ENCODE peak calls at places on chromosome 14, in four cellular contexts. One of them, this sample, is unnamed.

GRCh38 chr14:89543420-89543790 is 126.4 kb upstream of the FOXN3 start:
- DNase-seq in HS-5: no peak
- DNase-seq in DMS 273 treated with DMSO at 0.1 percent for 48 hours: no peak
- DNase-seq in NCI-H510A: no peak
- DNase-seq in this sample: no peak

GRCh38 chr14:74763803-74764531 is 851 bp downstream of the YLPM1 start:
- DNase-seq in HS-5: no peak
- DNase-seq in DMS 273 treated with DMSO at 0.1 percent for 48 hours: no peak
- DNase-seq in NCI-H510A: no peak
- DNase-seq in this sample: no peak

GRCh38 chr14:104515811-104516780 is 63.5 kb upstream of the C14orf180 start:
- DNase-seq in HS-5: no peak
- DNase-seq in DMS 273 treated with DMSO at 0.1 percent for 48 hours: no peak
- DNase-seq in NCI-H510A: no peak
- DNase-seq in this sample: no peak

GRCh38 chr14:33068626-33069025 is 129.9 kb downstream of the NPAS3 start:
- DNase-seq in HS-5: no peak
- DNase-seq in DMS 273 treated with DMSO at 0.1 percent for 48 hours: no peak
- DNase-seq in NCI-H510A: no peak
- DNase-seq in this sample: no peak

GRCh38 chr14:35858521-35859209 is 32.5 kb downstream of the BRMS1L start:
- DNase-seq in HS-5: peak
- DNase-seq in DMS 273 treated with DMSO at 0.1 percent for 48 hours: no peak
- DNase-seq in NCI-H510A: no peak
- DNase-seq in this sample: no peak

GRCh38 chr14:31196839-31197477 is 10.6 kb downstream of the HECTD1 start:
- DNase-seq in HS-5: no peak
- DNase-seq in DMS 273 treated with DMSO at 0.1 percent for 48 hours: no peak
- DNase-seq in NCI-H510A: no peak
- DNase-seq in this sample: no peak

GRCh38 chr14:30573203-30573814 is 14.4 kb downstream of the G2E3 start:
- DNase-seq in HS-5: no peak
- DNase-seq in DMS 273 treated with DMSO at 0.1 percent for 48 hours: no peak
- DNase-seq in NCI-H510A: no peak
- DNase-seq in this sample: no peak

GRCh38 chr14:90061849-90062794 is at the start of gene KCNK13:
- DNase-seq in HS-5: no peak
- DNase-seq in DMS 273 treated with DMSO at 0.1 percent for 48 hours: no peak
- DNase-seq in NCI-H510A: peak
- DNase-seq in this sample: no peak

GRCh38 chr14:54622189-54622958 is 55.4 kb downstream of the SAMD4A start:
- DNase-seq in HS-5: no peak
- DNase-seq in DMS 273 treated with DMSO at 0.1 percent for 48 hours: no peak
- DNase-seq in NCI-H510A: no peak
- DNase-seq in this sample: no peak

GRCh38 chr14:60169722-60170121 is 4.5 kb upstream of the DHRS7 start:
- DNase-seq in HS-5: no peak
- DNase-seq in DMS 273 treated with DMSO at 0.1 percent for 48 hours: no peak
- DNase-seq in NCI-H510A: no peak
- DNase-seq in this sample: no peak

GRCh38 chr14:99726538-99727095 is 42.5 kb downstream of the CYP46A1 start:
- DNase-seq in HS-5: no peak
- DNase-seq in DMS 273 treated with DMSO at 0.1 percent for 48 hours: no peak
- DNase-seq in NCI-H510A: no peak
- DNase-seq in this sample: no peak

GRCh38 chr14:63867926-63868921 is 15.4 kb downstream of the SYNE2 start:
- DNase-seq in HS-5: no peak
- DNase-seq in DMS 273 treated with DMSO at 0.1 percent for 48 hours: no peak
- DNase-seq in NCI-H510A: no peak
- DNase-seq in this sample: no peak

GRCh38 chr14:58702466-58703148 is 64.8 kb downstream of the DACT1 start:
- DNase-seq in HS-5: no peak
- DNase-seq in DMS 273 treated with DMSO at 0.1 percent for 48 hours: no peak
- DNase-seq in NCI-H510A: no peak
- DNase-seq in this sample: no peak

GRCh38 chr14:45810152-45810872 is 557.3 kb upstream of the MIS18BP1 start:
- DNase-seq in HS-5: no peak
- DNase-seq in DMS 273 treated with DMSO at 0.1 percent for 48 hours: no peak
- DNase-seq in NCI-H510A: no peak
- DNase-seq in this sample: no peak

GRCh38 chr14:38339704-38340103 is 83.8 kb upstream of the CLEC14A start:
- DNase-seq in HS-5: peak
- DNase-seq in DMS 273 treated with DMSO at 0.1 percent for 48 hours: no peak
- DNase-seq in NCI-H510A: no peak
- DNase-seq in this sample: no peak

GRCh38 chr14:21494902-21495762 is 16.0 kb downstream of the METTL3 start:
- DNase-seq in HS-5: no peak
- DNase-seq in DMS 273 treated with DMSO at 0.1 percent for 48 hours: no peak
- DNase-seq in NCI-H510A: no peak
- DNase-seq in this sample: no peak

GRCh38 chr14:102314242-102315011 is 5.1 kb upstream of the ZNF839 start:
- DNase-seq in HS-5: no peak
- DNase-seq in DMS 273 treated with DMSO at 0.1 percent for 48 hours: peak
- DNase-seq in NCI-H510A: peak
- DNase-seq in this sample: peak

GRCh38 chr14:32588448-32589320 is 259.6 kb downstream of the AKAP6 start:
- DNase-seq in HS-5: no peak
- DNase-seq in DMS 273 treated with DMSO at 0.1 percent for 48 hours: no peak
- DNase-seq in NCI-H510A: no peak
- DNase-seq in this sample: peak

GRCh38 chr14:38808734-38809455 is 294.1 kb downstream of the SEC23A start:
- DNase-seq in HS-5: no peak
- DNase-seq in DMS 273 treated with DMSO at 0.1 percent for 48 hours: no peak
- DNase-seq in NCI-H510A: no peak
- DNase-seq in this sample: no peak

GRCh38 chr14:60965402-60965801 is 15.5 kb downstream of the TRMT5 start:
- DNase-seq in HS-5: no peak
- DNase-seq in DMS 273 treated with DMSO at 0.1 percent for 48 hours: no peak
- DNase-seq in NCI-H510A: no peak
- DNase-seq in this sample: no peak

GRCh38 chr14:33184587-33184986 is 245.9 kb downstream of the NPAS3 start:
- DNase-seq in HS-5: no peak
- DNase-seq in DMS 273 treated with DMSO at 0.1 percent for 48 hours: no peak
- DNase-seq in NCI-H510A: no peak
- DNase-seq in this sample: no peak

GRCh38 chr14:44846232-44846824 is 115.4 kb downstream of the KLHL28 start:
- DNase-seq in HS-5: no peak
- DNase-seq in DMS 273 treated with DMSO at 0.1 percent for 48 hours: no peak
- DNase-seq in NCI-H510A: no peak
- DNase-seq in this sample: no peak

GRCh38 chr14:26966942-26967341 is 369.1 kb upstream of the NOVA1 start:
- DNase-seq in HS-5: no peak
- DNase-seq in DMS 273 treated with DMSO at 0.1 percent for 48 hours: no peak
- DNase-seq in NCI-H510A: no peak
- DNase-seq in this sample: no peak

GRCh38 chr14:90758959-90759358 is 57.3 kb downstream of the TTC7B start:
- DNase-seq in HS-5: no peak
- DNase-seq in DMS 273 treated with DMSO at 0.1 percent for 48 hours: no peak
- DNase-seq in NCI-H510A: no peak
- DNase-seq in this sample: no peak

GRCh38 chr14:75522224-75522764 is at the start of gene BATF:
- DNase-seq in HS-5: no peak
- DNase-seq in DMS 273 treated with DMSO at 0.1 percent for 48 hours: no peak
- DNase-seq in NCI-H510A: no peak
- DNase-seq in this sample: no peak

GRCh38 chr14:24367506-24368214 is at the start of gene NFATC4:
- DNase-seq in HS-5: peak
- DNase-seq in DMS 273 treated with DMSO at 0.1 percent for 48 hours: peak
- DNase-seq in NCI-H510A: peak
- DNase-seq in this sample: peak